ENCODE peak calls at places on chromosomes 6 and 20, in ten cellular contexts. One of them, this sample, is unnamed.

GRCh38 chr20:44761423-44761822 is 15.8 kb downstream of the KCNK15 start:
- DNase-seq in heart left ventricle: no peak
- DNase-seq in sigmoid colon: no peak
- DNase-seq in stomach: no peak
- DNase-seq in right lobe of liver: no peak
- DNase-seq in prostate gland: no peak
- DNase-seq in ovary: no peak
- DNase-seq in uterus: no peak
- DNase-seq in IMR-90: no peak
- DNase-seq in suprapubic skin: no peak
- DNase-seq in this sample: no peak

GRCh38 chr6:125839471-125839870 is 48.7 kb downstream of the NCOA7 start:
- DNase-seq in heart left ventricle: no peak
- DNase-seq in sigmoid colon: no peak
- DNase-seq in stomach: no peak
- DNase-seq in right lobe of liver: no peak
- DNase-seq in prostate gland: no peak
- DNase-seq in ovary: no peak
- DNase-seq in uterus: no peak
- DNase-seq in IMR-90: peak; percentile 13
- DNase-seq in suprapubic skin: no peak
- DNase-seq in this sample: no peak

GRCh38 chr6:45717715-45718114 is 297.9 kb downstream of the CLIC5 start:
- DNase-seq in heart left ventricle: no peak
- DNase-seq in sigmoid colon: no peak
- DNase-seq in stomach: no peak
- DNase-seq in right lobe of liver: no peak
- DNase-seq in prostate gland: no peak
- DNase-seq in ovary: no peak
- DNase-seq in uterus: no peak
- DNase-seq in IMR-90: no peak
- DNase-seq in suprapubic skin: no peak
- DNase-seq in this sample: no peak

GRCh38 chr20:12825180-12825579 is 183.6 kb upstream of the SPTLC3 start:
- DNase-seq in heart left ventricle: no peak
- DNase-seq in sigmoid colon: no peak
- DNase-seq in stomach: no peak
- DNase-seq in right lobe of liver: no peak
- DNase-seq in prostate gland: no peak
- DNase-seq in ovary: no peak
- DNase-seq in uterus: no peak
- DNase-seq in IMR-90: no peak
- DNase-seq in suprapubic skin: no peak
- DNase-seq in this sample: no peak

GRCh38 chr6:89272611-89273010 is 42.5 kb downstream of the GABRR2 start:
- DNase-seq in heart left ventricle: no peak
- DNase-seq in sigmoid colon: no peak
- DNase-seq in stomach: no peak
- DNase-seq in right lobe of liver: no peak
- DNase-seq in prostate gland: no peak
- DNase-seq in ovary: no peak
- DNase-seq in uterus: no peak
- DNase-seq in IMR-90: no peak
- DNase-seq in suprapubic skin: no peak
- DNase-seq in this sample: peak; percentile 73

GRCh38 chr6:87832025-87832825 is 130.2 kb upstream of the AKIRIN2 start:
- DNase-seq in heart left ventricle: no peak
- DNase-seq in sigmoid colon: no peak
- DNase-seq in stomach: no peak
- DNase-seq in right lobe of liver: no peak
- DNase-seq in prostate gland: no peak
- DNase-seq in ovary: no peak
- DNase-seq in uterus: no peak
- DNase-seq in IMR-90: peak; percentile 30
- DNase-seq in suprapubic skin: no peak
- DNase-seq in this sample: no peak

GRCh38 chr20:56781108-56781739 is 152.1 kb downstream of the TFAP2C start:
- DNase-seq in heart left ventricle: no peak
- DNase-seq in sigmoid colon: no peak
- DNase-seq in stomach: no peak
- DNase-seq in right lobe of liver: no peak
- DNase-seq in prostate gland: no peak
- DNase-seq in ovary: no peak
- DNase-seq in uterus: no peak
- DNase-seq in IMR-90: no peak
- DNase-seq in suprapubic skin: peak; percentile 87
- DNase-seq in this sample: no peak

GRCh38 chr6:136284909-136285308 is 4.7 kb downstream of the BCLAF1 start:
- DNase-seq in heart left ventricle: no peak
- DNase-seq in sigmoid colon: no peak
- DNase-seq in stomach: no peak
- DNase-seq in right lobe of liver: no peak
- DNase-seq in prostate gland: no peak
- DNase-seq in ovary: no peak
- DNase-seq in uterus: no peak
- DNase-seq in IMR-90: peak; percentile 77
- DNase-seq in suprapubic skin: no peak
- DNase-seq in this sample: no peak

GRCh38 chr6:106564476-106564875 is 64.8 kb downstream of the RTN4IP1 start:
- DNase-seq in heart left ventricle: no peak
- DNase-seq in sigmoid colon: no peak
- DNase-seq in stomach: no peak
- DNase-seq in right lobe of liver: no peak
- DNase-seq in prostate gland: no peak
- DNase-seq in ovary: no peak
- DNase-seq in uterus: no peak
- DNase-seq in IMR-90: no peak
- DNase-seq in suprapubic skin: no peak
- DNase-seq in this sample: no peak

GRCh38 chr20:31962741-31963140 is 5.2 kb upstream of the XKR7 start:
- DNase-seq in heart left ventricle: no peak
- DNase-seq in sigmoid colon: no peak
- DNase-seq in stomach: no peak
- DNase-seq in right lobe of liver: no peak
- DNase-seq in prostate gland: no peak
- DNase-seq in ovary: no peak
- DNase-seq in uterus: no peak
- DNase-seq in IMR-90: no peak
- DNase-seq in suprapubic skin: no peak
- DNase-seq in this sample: no peak

GRCh38 chr6:138499303-138499991 is at the start of gene NHSL1:
- DNase-seq in heart left ventricle: no peak
- DNase-seq in sigmoid colon: no peak
- DNase-seq in stomach: no peak
- DNase-seq in right lobe of liver: no peak
- DNase-seq in prostate gland: no peak
- DNase-seq in ovary: no peak
- DNase-seq in uterus: no peak
- DNase-seq in IMR-90: peak; percentile 26
- DNase-seq in suprapubic skin: no peak
- DNase-seq in this sample: no peak

GRCh38 chr20:31652917-31653385 is 15.2 kb downstream of the COX4I2 start:
- DNase-seq in heart left ventricle: no peak
- DNase-seq in sigmoid colon: no peak
- DNase-seq in stomach: no peak
- DNase-seq in right lobe of liver: no peak
- DNase-seq in prostate gland: peak; percentile 51
- DNase-seq in ovary: no peak
- DNase-seq in uterus: no peak
- DNase-seq in IMR-90: peak; percentile 43
- DNase-seq in suprapubic skin: no peak
- DNase-seq in this sample: no peak

GRCh38 chr20:37622728-37623127 is 71.1 kb upstream of the CTNNBL1 start:
- DNase-seq in heart left ventricle: no peak
- DNase-seq in sigmoid colon: no peak
- DNase-seq in stomach: no peak
- DNase-seq in right lobe of liver: no peak
- DNase-seq in prostate gland: no peak
- DNase-seq in ovary: no peak
- DNase-seq in uterus: no peak
- DNase-seq in IMR-90: no peak
- DNase-seq in suprapubic skin: no peak
- DNase-seq in this sample: no peak

GRCh38 chr6:11423072-11423471 is 114.5 kb upstream of the TMEM170B start:
- DNase-seq in heart left ventricle: no peak
- DNase-seq in sigmoid colon: no peak
- DNase-seq in stomach: no peak
- DNase-seq in right lobe of liver: no peak
- DNase-seq in prostate gland: no peak
- DNase-seq in ovary: no peak
- DNase-seq in uterus: no peak
- DNase-seq in IMR-90: peak; percentile 51
- DNase-seq in suprapubic skin: no peak
- DNase-seq in this sample: no peak

GRCh38 chr6:28765978-28766351 is 157.8 kb downstream of the TRIM27 start:
- DNase-seq in heart left ventricle: no peak
- DNase-seq in sigmoid colon: no peak
- DNase-seq in stomach: no peak
- DNase-seq in right lobe of liver: no peak
- DNase-seq in prostate gland: no peak
- DNase-seq in ovary: no peak
- DNase-seq in uterus: no peak
- DNase-seq in IMR-90: no peak
- DNase-seq in suprapubic skin: no peak
- DNase-seq in this sample: no peak
- H3K4me3 ChIP-seq in heart left ventricle: no peak overlapping the region
- H3K4me3 ChIP-seq in sigmoid colon: no peak overlapping the region
- H3K4me3 ChIP-seq in stomach: no peak overlapping the region
- H3K4me3 ChIP-seq in right lobe of liver: no peak overlapping the region
- H3K4me3 ChIP-seq in prostate gland: no peak overlapping the region
- H3K4me3 ChIP-seq in ovary: no peak overlapping the region
- H3K4me3 ChIP-seq in uterus: no peak overlapping the region
- H3K4me3 ChIP-seq in IMR-90: no peak overlapping the region
- H3K4me3 ChIP-seq in suprapubic skin: no peak overlapping the region
- H3K4me3 ChIP-seq in this sample: no peak overlapping the region

DNA sequence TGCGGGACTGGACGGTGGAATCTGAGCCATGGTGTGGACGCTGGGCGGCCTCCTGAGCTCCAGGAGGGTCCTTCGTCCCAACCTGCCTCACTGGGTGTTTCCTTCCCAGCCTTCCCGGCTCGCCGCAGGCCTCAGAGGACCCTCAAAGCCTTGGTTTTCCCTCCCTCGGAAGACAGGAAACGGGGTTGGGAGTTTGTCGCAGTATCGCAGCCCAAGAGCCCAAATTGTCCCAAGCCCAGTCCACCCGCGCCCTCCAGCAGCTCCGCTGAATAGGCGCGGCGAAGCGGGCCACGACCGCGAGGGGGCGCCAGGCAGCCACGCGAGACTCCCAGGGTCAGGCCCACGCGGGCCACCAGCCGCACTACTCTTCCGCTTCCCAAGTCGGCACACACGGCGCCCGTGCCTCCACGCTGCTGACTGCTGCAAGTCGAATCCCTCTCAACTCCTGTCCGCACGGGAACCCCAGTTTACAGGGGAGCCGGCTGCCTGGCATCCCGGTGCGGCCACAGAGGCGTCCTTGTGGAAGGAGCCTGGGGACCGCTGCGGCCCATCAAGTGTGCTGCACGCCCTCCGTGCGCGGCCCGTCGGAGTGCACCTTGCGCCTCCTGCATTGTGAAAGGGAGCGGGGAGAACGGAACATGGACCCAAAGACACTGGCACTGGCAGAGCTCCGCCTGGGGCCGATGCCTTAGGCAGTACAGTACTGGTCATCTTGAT is 40.4 kb upstream of the HMGA1 start:
- DNase-seq in heart left ventricle: peak; percentile 90
- DNase-seq in sigmoid colon: peak; percentile 92
- DNase-seq in stomach: peak; percentile 90
- DNase-seq in right lobe of liver: peak; percentile 90
- DNase-seq in prostate gland: peak; percentile 79
- DNase-seq in ovary: peak; percentile 85
- DNase-seq in uterus: peak; percentile 80
- DNase-seq in IMR-90: peak; percentile 62
- DNase-seq in suprapubic skin: peak; percentile 92
- DNase-seq in this sample: peak; percentile 97
- TF ChIP-seq POLR2A in heart left ventricle: no peak
- TF ChIP-seq POLR2A in sigmoid colon: no peak
- TF ChIP-seq POLR2A in stomach: no peak
- TF ChIP-seq POLR2A in right lobe of liver: no peak
- TF ChIP-seq POLR2A in prostate gland: peak; percentile 18
- TF ChIP-seq POLR2A in ovary: peak; percentile 14
- TF ChIP-seq POLR2A in uterus: peak; percentile 30
- TF ChIP-seq POLR2A in IMR-90: peak; percentile 34
- TF ChIP-seq POLR2A in suprapubic skin: no peak
- TF ChIP-seq POLR2A in this sample: no peak

GRCh38 chr20:46558511-46558959 is 8.1 kb upstream of the OCSTAMP start:
- DNase-seq in heart left ventricle: peak; percentile 35
- DNase-seq in sigmoid colon: no peak
- DNase-seq in stomach: peak; percentile 62
- DNase-seq in right lobe of liver: no peak
- DNase-seq in prostate gland: no peak
- DNase-seq in ovary: no peak
- DNase-seq in uterus: peak; percentile 25
- DNase-seq in IMR-90: peak; percentile 98
- DNase-seq in suprapubic skin: no peak
- DNase-seq in this sample: no peak
- H3K4me3 ChIP-seq in heart left ventricle: no peak overlapping the region
- H3K4me3 ChIP-seq in sigmoid colon: no peak overlapping the region
- H3K4me3 ChIP-seq in stomach: no peak overlapping the region
- H3K4me3 ChIP-seq in right lobe of liver: no peak overlapping the region
- H3K4me3 ChIP-seq in prostate gland: no peak overlapping the region
- H3K4me3 ChIP-seq in ovary: no peak overlapping the region
- H3K4me3 ChIP-seq in uterus: no peak overlapping the region
- H3K4me3 ChIP-seq in IMR-90: no peak overlapping the region
- H3K4me3 ChIP-seq in suprapubic skin: no peak overlapping the region
- H3K4me3 ChIP-seq in this sample: no peak overlapping the region

GRCh38 chr6:157209865-157210530 is 113.3 kb downstream of the TMEM242 start:
- DNase-seq in heart left ventricle: no peak
- DNase-seq in sigmoid colon: no peak
- DNase-seq in stomach: no peak
- DNase-seq in right lobe of liver: no peak
- DNase-seq in prostate gland: no peak
- DNase-seq in ovary: no peak
- DNase-seq in uterus: no peak
- DNase-seq in IMR-90: no peak
- DNase-seq in suprapubic skin: no peak
- DNase-seq in this sample: no peak
- TF ChIP-seq POLR2A in heart left ventricle: no peak
- TF ChIP-seq POLR2A in sigmoid colon: no peak
- TF ChIP-seq POLR2A in stomach: no peak
- TF ChIP-seq POLR2A in right lobe of liver: no peak
- TF ChIP-seq POLR2A in prostate gland: no peak
- TF ChIP-seq POLR2A in ovary: no peak
- TF ChIP-seq POLR2A in uterus: no peak
- TF ChIP-seq POLR2A in IMR-90: no peak
- TF ChIP-seq POLR2A in suprapubic skin: no peak
- TF ChIP-seq POLR2A in this sample: no peak

This sample was measured in lower leg skin.